ENCODE peak calls at places on chromosomes 4 and X, in ten cellular contexts. L, I, X, V, S, H, C, Q, P and D are unnamed samples.

GRCh38 chrX:110795645-110796510 is at the start of gene CHRDL1:
- DNase-seq in L (peak; percentile 15), I (no peak), X (peak; percentile 50), V (no peak), S (peak; percentile 54), H (no peak), C (no peak), Q (peak; percentile 77), P (no peak), D (peak; percentile 28)

GRCh38 chrX:8815460-8816065 is 14.4 kb upstream of the FAM9A start:
- DNase-seq in L (peak; percentile 34), I (peak; percentile 8), X (no peak), V (no peak), S (no peak), H (no peak), C (no peak), Q (no peak), P (peak; percentile 60), D (no peak)

GRCh38 chrX:150293311-150294013 is 69.7 kb upstream of the MAMLD1 start:
- DNase-seq in L (no peak), I (no peak), X (no peak), V (no peak), S (no peak), H (no peak), C (no peak), Q (no peak), P (no peak), D (no peak)

GRCh38 chr4:107824367-107825071 is at the start of gene SGMS2:
- DNase-seq in L (peak; percentile 90), I (peak; percentile 85), X (peak; percentile 78), V (no peak), S (peak; percentile 93), H (peak; percentile 73), C (peak; percentile 80), Q (peak; percentile 90), P (peak; percentile 82), D (peak; percentile 92)

GRCh38 chr4:184953421-184953820 is 64.9 kb upstream of the HELT start:
- DNase-seq in L (no peak), I (no peak), X (no peak), V (no peak), S (no peak), H (no peak), C (no peak), Q (no peak), P (no peak), D (no peak)

GRCh38 chr4:8372506-8373070 is 67.9 kb downstream of the ACOX3 start:
- DNase-seq in L (no peak), I (no peak), X (no peak), V (no peak), S (peak; percentile 30), H (no peak), C (no peak), Q (no peak), P (no peak), D (no peak)

GRCh38 chrX:13283512-13283911 is 36.3 kb downstream of the ATXN3L start:
- DNase-seq in L (no peak), I (no peak), X (no peak), V (no peak), S (no peak), H (no peak), C (no peak), Q (no peak), P (peak; percentile 63), D (no peak)

GRCh38 chr4:38950734-38951133 is 81.5 kb downstream of the TMEM156 start:
- DNase-seq in L (no peak), I (no peak), X (no peak), V (no peak), S (no peak), H (no peak), C (no peak), Q (no peak), P (no peak), D (no peak)

GRCh38 chr4:67700119-67700873 is 659 bp downstream of the UBA6 start:
- DNase-seq in L (no peak), I (no peak), X (no peak), V (peak; percentile 4), S (no peak), H (no peak), C (no peak), Q (no peak), P (no peak), D (no peak)

GRCh38 chrX:104330966-104331365 is 76.2 kb upstream of the ESX1 start:
- DNase-seq in L (no peak), I (no peak), X (no peak), V (no peak), S (no peak), H (no peak), C (no peak), Q (no peak), P (peak; percentile 40), D (no peak)

GRCh38 chr4:51906167-51906647 is 63.3 kb downstream of the DCUN1D4 start:
- DNase-seq in L (no peak), I (no peak), X (no peak), V (no peak), S (no peak), H (no peak), C (no peak), Q (no peak), P (no peak), D (no peak)

GRCh38 chrX:7088968-7089615 is 58.4 kb upstream of the STS start:
- DNase-seq in L (no peak), I (no peak), X (no peak), V (no peak), S (no peak), H (no peak), C (no peak), Q (no peak), P (no peak), D (no peak)

GRCh38 chrX:123743312-123743711 is 10.5 kb upstream of the THOC2 start:
- DNase-seq in L (no peak), I (no peak), X (no peak), V (no peak), S (no peak), H (no peak), C (no peak), Q (no peak), P (no peak), D (no peak)

GRCh38 chr4:30714408-30715031 is 5.6 kb upstream of the PCDH7 start:
- DNase-seq in L (peak; percentile 31), I (no peak), X (peak; percentile 45), V (no peak), S (no peak), H (peak; percentile 32), C (no peak), Q (peak; percentile 35), P (peak; percentile 71), D (peak; percentile 44)

GRCh38 chr4:144507309-144508101 is 138.5 kb upstream of the HHIP start:
- DNase-seq in L (no peak), I (no peak), X (no peak), V (no peak), S (no peak), H (no peak), C (no peak), Q (no peak), P (no peak), D (no peak)

GRCh38 chr4:11053601-11054000 is 369.0 kb upstream of the CLNK start:
- DNase-seq in L (no peak), I (peak; percentile 9), X (no peak), V (no peak), S (no peak), H (no peak), C (no peak), Q (no peak), P (no peak), D (no peak)